ENCODE peak calls at places on chromosomes 16 and 17, in four cellular contexts. Y, D, M and E are unnamed samples.

GRCh38 chr17:66711936-66712335 is 123.0 kb upstream of the CACNG5 start:
- DNase-seq in Y (peak; percentile 71), D (peak; percentile 23), M (no peak), E (no peak)

GRCh38 chr16:68287276-68288251 is 23.2 kb downstream of the SLC7A6OS start:
- DNase-seq in Y (no peak), D (peak; percentile 36), M (no peak), E (no peak)

GRCh38 chr17:50768348-50768761 is 1.0 kb upstream of the ANKRD40CL start:
- DNase-seq in Y (peak; percentile 38), D (no peak), M (peak; percentile 37), E (no peak)

GRCh38 chr17:8532021-8532420 is 96.3 kb downstream of the NDEL1 start:
- DNase-seq in Y (peak; percentile 89), D (peak; percentile 90), M (no peak), E (no peak)

GRCh38 chr17:38554430-38555350 is 51.1 kb downstream of the SRCIN1 start:
- DNase-seq in Y (no peak), D (no peak), M (no peak), E (no peak)

GRCh38 chr17:37828313-37829124 is 83.7 kb upstream of the HNF1B start:
- DNase-seq in Y (no peak), D (peak; percentile 66), M (no peak), E (no peak)

GRCh38 chr17:21300601-21301571 is 16.4 kb downstream of the MAP2K3 start:
- DNase-seq in Y (no peak), D (no peak), M (no peak), E (no peak)

GRCh38 chr16:22641030-22641671 is 130.5 kb downstream of the NPIPB5 start:
- DNase-seq in Y (no peak), D (peak; percentile 38), M (peak; percentile 3), E (no peak)

GRCh38 chr16:85192736-85193493 is 80.6 kb upstream of the CIBAR2 start:
- DNase-seq in Y (no peak), D (no peak), M (no peak), E (no peak)

GRCh38 chr16:4315185-4316102 is at the start of gene GLIS2:
- DNase-seq in Y (no peak), D (peak; percentile 79), M (peak; percentile 28), E (no peak)

GRCh38 chr17:43660816-43661493 is 767 bp downstream of the MEOX1 start:
- DNase-seq in Y (no peak), D (no peak), M (no peak), E (no peak)

GRCh38 chr16:11535494-11535893 is 51.2 kb downstream of the LITAF start:
- DNase-seq in Y (peak; percentile 39), D (no peak), M (no peak), E (no peak)

GRCh38 chr16:30658731-30659506 is 688 bp downstream of the FBRS start:
- DNase-seq in Y (peak; percentile 96), D (no peak), M (peak; percentile 94), E (no peak)

GRCh38 chr17:48626470-48627241 is 498 bp upstream of the HOXB9 start:
- DNase-seq in Y (no peak), D (peak; percentile 99), M (peak; percentile 88), E (no peak)

GRCh38 chr17:36674278-36674650 is 72.9 kb downstream of the MRM1 start:
- DNase-seq in Y (no peak), D (no peak), M (no peak), E (no peak)

GRCh38 chr17:39997543-39997942 is 16.9 kb downstream of the PSMD3 start:
- DNase-seq in Y (no peak), D (no peak), M (no peak), E (no peak)

GRCh38 chr17:76261421-76262215 is 3.5 kb upstream of the UBALD2 start:
- DNase-seq in Y (no peak), D (no peak), M (no peak), E (no peak)

GRCh38 chr16:678209-678857 is 1.9 kb upstream of the STUB1 start:
- DNase-seq in Y (no peak), D (no peak), M (no peak), E (no peak)

GRCh38 chr17:78380370-78380769 is 1.9 kb downstream of the PGS1 start:
- DNase-seq in Y (no peak), D (no peak), M (no peak), E (no peak)

GRCh38 chr16:67868290-67868689 is 4.6 kb upstream of the EDC4 start:
- DNase-seq in Y (no peak), D (no peak), M (no peak), E (no peak)

GRCh38 chr17:75455896-75456416 is 479 bp upstream of the TMEM94 start:
- DNase-seq in Y (no peak), D (no peak), M (no peak), E (no peak)

GRCh38 chr16:588639-588888 is 1.3 kb upstream of the RAB40C start:
- DNase-seq in Y (no peak), D (peak; percentile 64), M (no peak), E (no peak)

GRCh38 chr17:40909755-40910154 is 24.7 kb upstream of the KRT20 start:
- DNase-seq in Y (peak; percentile 63), D (no peak), M (no peak), E (no peak)

GRCh38 chr17:67388986-67389385 is 11.9 kb downstream of the PITPNC1 start:
- DNase-seq in Y (no peak), D (no peak), M (no peak), E (no peak)

GRCh38 chr17:78844301-78845005 is 3.8 kb upstream of the USP36 start:
- DNase-seq in Y (no peak), D (no peak), M (no peak), E (no peak)

GRCh38 chr17:80930335-80931040 is 61.2 kb upstream of the CHMP6 start:
- DNase-seq in Y (no peak), D (no peak), M (no peak), E (no peak)

GRCh38 chr17:49497147-49498036 is 2.3 kb downstream of the NGFR start:
- DNase-seq in Y (no peak), D (no peak), M (no peak), E (no peak)

GRCh38 chr16:88409296-88410065 is 26.7 kb downstream of the ZNF469 start:
- DNase-seq in Y (no peak), D (no peak), M (no peak), E (no peak)

GRCh38 chr17:45311406-45311761 is 5.4 kb downstream of the MAP3K14 start:
- DNase-seq in Y (no peak), D (no peak), M (no peak), E (no peak)

GRCh38 chr16:88497561-88498420 is 44.7 kb downstream of the ZFPM1 start:
- DNase-seq in Y (no peak), D (peak; percentile 98), M (no peak), E (no peak)

GRCh38 chr17:75087558-75088453 is at the start of gene SLC16A5:
- DNase-seq in Y (peak; percentile 91), D (peak; percentile 85), M (peak; percentile 84), E (no peak)

GRCh38 chr17:73644145-73645049 is at the start of gene SDK2:
- DNase-seq in Y (no peak), D (no peak), M (no peak), E (no peak)

GRCh38 chr16:85190572-85190971 is 78.3 kb upstream of the CIBAR2 start:
- DNase-seq in Y (no peak), D (no peak), M (no peak), E (no peak)

GRCh38 chr16:4263504-4264436 is 9.1 kb downstream of the TFAP4 start:
- DNase-seq in Y (peak; percentile 47), D (peak; percentile 89), M (peak; percentile 12), E (no peak)

GRCh38 chr16:57000271-57001025 is 11.1 kb downstream of the NLRC5 start:
- DNase-seq in Y (no peak), D (no peak), M (peak; percentile 19), E (peak; percentile 46)

DNA sequence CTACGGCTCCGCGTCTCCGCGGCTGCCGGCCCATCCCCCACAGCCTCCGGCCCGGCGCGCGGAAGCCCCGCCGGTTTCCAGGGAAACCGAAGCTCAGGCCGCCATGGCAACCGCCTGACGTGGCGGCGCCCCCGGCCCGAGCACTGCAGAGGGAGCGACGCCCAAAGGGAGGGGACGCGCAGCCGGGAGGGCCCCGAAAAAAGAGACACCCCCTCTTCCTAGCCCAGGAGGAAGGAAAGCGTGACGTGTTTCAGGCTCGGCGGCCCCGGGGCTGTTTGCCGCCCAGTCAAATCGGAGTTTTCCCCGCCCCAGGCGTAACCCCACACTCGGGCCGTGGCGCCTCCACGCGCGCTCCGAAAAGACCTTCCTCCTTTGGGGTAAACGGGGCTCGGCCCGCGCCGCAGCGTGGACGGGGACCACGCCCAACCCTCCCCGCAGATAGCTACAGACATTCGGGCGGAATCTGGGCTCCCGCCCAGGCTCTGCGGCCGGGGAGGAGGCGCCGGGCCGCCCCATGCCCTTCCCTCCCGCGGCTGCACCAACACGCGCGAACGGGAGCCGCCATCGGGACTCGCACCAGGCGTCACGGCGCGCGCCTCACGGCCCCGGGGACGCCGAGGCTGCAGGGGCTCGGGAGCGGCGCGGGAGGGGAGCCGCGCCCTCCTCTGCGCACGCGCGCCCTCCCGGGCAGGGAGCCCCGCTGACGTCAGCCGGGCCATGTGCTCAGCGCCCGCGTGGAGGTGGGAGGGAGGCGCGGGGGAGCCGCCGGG is 7.5 kb downstream of the MNT start:
- DNase-seq in Y (peak; percentile 42), D (peak; percentile 88), M (no peak), E (no peak)
- TF ChIP-seq CTCF in Y (no peak), D (no peak), M (no peak), E (no peak)

DNA sequence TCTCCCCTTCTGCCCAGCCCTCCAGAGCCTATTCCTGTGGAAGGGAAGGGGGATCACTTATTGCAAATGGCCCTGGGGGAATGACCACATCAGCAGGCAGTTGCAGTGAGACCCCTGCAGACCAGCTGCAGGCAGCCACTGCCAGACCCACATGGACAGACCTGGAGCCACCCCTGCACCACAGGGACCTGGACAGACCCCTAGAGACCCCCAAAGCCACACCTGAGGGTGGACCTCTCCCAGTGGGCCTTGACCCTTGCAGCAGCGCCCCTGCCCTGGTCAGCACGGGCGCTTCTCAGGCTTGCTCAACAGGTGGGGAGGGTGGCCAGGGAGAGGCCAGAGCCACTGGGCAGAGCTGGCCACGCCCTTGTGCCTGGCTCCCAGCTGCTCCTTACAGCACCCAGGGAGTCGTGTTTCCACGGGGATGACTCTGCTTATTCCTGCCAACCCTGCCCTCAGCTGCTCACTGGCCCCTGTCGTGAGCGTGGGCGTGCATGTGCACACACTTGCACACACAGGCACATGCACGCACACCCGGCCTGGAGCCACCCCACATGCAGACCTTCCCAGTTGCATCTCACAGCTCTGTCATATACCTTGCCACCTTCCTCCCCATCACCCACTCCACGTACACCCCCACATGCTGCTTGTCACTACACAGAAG is 1.3 kb upstream of the SCN4A start:
- DNase-seq in Y (no peak), D (no peak), M (no peak), E (no peak)
- TF ChIP-seq TCF7L2 in Y (no peak), D (no peak), M (no peak), E (no peak)

GRCh38 chr17:82237083-82237745 is 8.4 kb downstream of the SLC16A3 start:
- DNase-seq in Y (no peak), D (no peak), M (no peak), E (no peak)

GRCh38 chr17:82239401-82239925 is 10.6 kb downstream of the SLC16A3 start:
- DNase-seq in Y (no peak), D (peak; percentile 41), M (no peak), E (no peak)

GRCh38 chr17:82237746-82238561 is 9.1 kb downstream of the SLC16A3 start:
- DNase-seq in Y (no peak), D (no peak), M (no peak), E (no peak)

GRCh38 chr17:82239926-82240505 is 11.2 kb downstream of the SLC16A3 start:
- DNase-seq in Y (peak; percentile 73), D (no peak), M (no peak), E (no peak)

GRCh38 chr17:82238562-82239201 is 9.8 kb downstream of the SLC16A3 start:
- DNase-seq in Y (no peak), D (peak; percentile 94), M (no peak), E (no peak)
- H3K27ac ChIP-seq in Y (peak overlapping the region; percentile 11), D (peak overlapping the region; percentile 73), M (peak overlapping the region; percentile 37), E (peak overlapping the region; percentile 94)

GRCh38 chr16:86831366-86831765 is 253.0 kb downstream of the FOXL1 start:
- DNase-seq in Y (no peak), D (no peak), M (no peak), E (no peak)
- TF ChIP-seq CTCF in Y (peak; percentile 40), D (peak; percentile 8), M (peak; percentile 42), E (no peak)